ENCODE peak calls at places on chromosomes 1 and 21, in nine cellular contexts. E is HEK293T; D is NCI-H774; Y is MV-4-11; R is AG09309; V is stimulated activated CD8-positive, alpha-beta memory T cell treated with anti-CD3 and anti-CD28 coated beads, Interleukin-15, amount 100 ng/mL, for 24 hours; L is erythroblast; W is putamen; N is NCI-H1694 treated with DMSO at 0.1 percent for 48 hours. T is an unnamed sample.

GRCh38 chr1:35763211-35763610 is 6.6 kb downstream of the CLSPN start:
- DNase-seq in E (no peak), D (no peak), Y (no peak), R (no peak), V (no peak), L (no peak), W (no peak), N (no peak), T (peak; percentile 8)

GRCh38 chr21:45971487-45972352 is 9.8 kb upstream of the COL6A1 start:
- DNase-seq in E (no peak), D (no peak), Y (no peak), R (no peak), V (no peak), L (no peak), W (no peak), N (no peak), T (peak; percentile 92)

GRCh38 chr1:48007044-48007443 is 9.9 kb upstream of the TRABD2B start:
- DNase-seq in E (no peak), D (no peak), Y (no peak), R (no peak), V (no peak), L (peak; percentile 22), W (no peak), N (no peak), T (no peak)

GRCh38 chr1:12314328-12314903 is 84.6 kb downstream of the VPS13D start:
- DNase-seq in E (no peak), D (no peak), Y (no peak), R (no peak), V (no peak), L (peak; percentile 45), W (no peak), N (peak; percentile 27), T (no peak)

GRCh38 chr1:113178522-113178921 is 105.5 kb downstream of the LRIG2 start:
- DNase-seq in E (no peak), D (no peak), Y (no peak), R (no peak), V (no peak), L (peak; percentile 21), W (no peak), N (no peak), T (no peak)

GRCh38 chr1:167198518-167199133 is 22.1 kb upstream of the POU2F1 start:
- DNase-seq in E (no peak), D (peak; percentile 28), Y (no peak), R (no peak), V (no peak), L (no peak), W (no peak), N (no peak), T (no peak)

GRCh38 chr1:154812911-154813816 is 56.9 kb downstream of the KCNN3 start:
- DNase-seq in E (no peak), D (peak; percentile 65), Y (no peak), R (no peak), V (no peak), L (no peak), W (peak; percentile 42), N (no peak), T (no peak)

GRCh38 chr1:178953034-178953433 is 72.7 kb upstream of the FAM20B start:
- DNase-seq in E (no peak), D (no peak), Y (no peak), R (no peak), V (no peak), L (no peak), W (no peak), N (no peak), T (no peak)

GRCh38 chr1:65615859-65616258 is 176.8 kb upstream of the PDE4B start:
- DNase-seq in E (no peak), D (no peak), Y (no peak), R (no peak), V (no peak), L (no peak), W (no peak), N (no peak), T (no peak)

GRCh38 chr1:3282186-3282585 is 172.3 kb upstream of the ARHGEF16 start:
- DNase-seq in E (no peak), D (no peak), Y (no peak), R (no peak), V (no peak), L (no peak), W (no peak), N (no peak), T (no peak)

GRCh38 chr1:179121159-179121938 is 39.5 kb downstream of the TOR3A start:
- DNase-seq in E (peak; percentile 38), D (no peak), Y (peak; percentile 38), R (peak; percentile 46), V (no peak), L (peak; percentile 56), W (peak; percentile 76), N (peak; percentile 36), T (no peak)

GRCh38 chr1:50077273-50077672 is 31.4 kb upstream of the ELAVL4 start:
- DNase-seq in E (no peak), D (no peak), Y (no peak), R (no peak), V (no peak), L (no peak), W (no peak), N (no peak), T (no peak)

GRCh38 chr1:240794061-240794843 is 182.3 kb upstream of the GREM2 start:
- DNase-seq in E (no peak), D (no peak), Y (no peak), R (no peak), V (no peak), L (no peak), W (no peak), N (no peak), T (no peak)

GRCh38 chr1:201085902-201086735 is 26.1 kb downstream of the CACNA1S start:
- DNase-seq in E (peak; percentile 81), D (no peak), Y (peak; percentile 16), R (no peak), V (no peak), L (peak; percentile 57), W (peak; percentile 18), N (peak; percentile 21), T (peak; percentile 28)

T was measured in GM04504.